ENCODE peak calls at places on chromosomes 12 and 14, in four cellular contexts. T is stimulated activated CD4-positive, alpha-beta T cell treated with anti-CD3 and anti-CD28 coated beads, Interleukin-15, amount 100 ng/mL, for 24 hours; V is GM23248; Y is GM03348. U is an unnamed sample.

GRCh38 chr12:73898645-73899044 is 639.0 kb upstream of the ATXN7L3B start:
- DNase-seq in Y (no peak), V (no peak), T (no peak), U (no peak)

GRCh38 chr12:51630256-51630880 is 39.3 kb downstream of the SCN8A start:
- DNase-seq in Y (no peak), T (no peak), V (no peak), U (no peak)

GRCh38 chr14:100078997-100079561 is 13.9 kb downstream of the EVL start:
- DNase-seq in V (peak; percentile 83), Y (peak; percentile 56), T (peak; percentile 80), U (peak; percentile 79)

GRCh38 chr12:107092669-107093546 is 441 bp downstream of the CRY1 start:
- DNase-seq in Y (no peak), T (peak; percentile 80), V (peak; percentile 80), U (peak; percentile 74)

GRCh38 chr14:65565948-65566347 is 153.4 kb downstream of the FUT8 start:
- DNase-seq in T (no peak), V (peak; percentile 14), Y (no peak), U (no peak)

GRCh38 chr14:66483322-66483721 is 2.8 kb upstream of the CCDC196 start:
- DNase-seq in V (peak; percentile 21), Y (no peak), T (no peak), U (no peak)

GRCh38 chr14:32706672-32707071 is 232.0 kb upstream of the NPAS3 start:
- DNase-seq in Y (no peak), T (no peak), V (no peak), U (no peak)

GRCh38 chr14:80634106-80634758 is 307.3 kb downstream of the CEP128 start:
- DNase-seq in T (no peak), V (peak; percentile 42), Y (no peak), U (no peak)

GRCh38 chr12:66903782-66904396 is 225.0 kb upstream of the GRIP1 start:
- DNase-seq in Y (no peak), T (no peak), V (no peak), U (no peak)

GRCh38 chr12:27999970-28000369 is 27.4 kb upstream of the PTHLH start:
- DNase-seq in V (peak; percentile 14), T (no peak), Y (peak; percentile 6), U (no peak)

GRCh38 chr12:50806176-50806575 is 36.5 kb upstream of the TMPRSS12 start:
- DNase-seq in T (no peak), V (no peak), Y (no peak), U (no peak)

GRCh38 chr14:39456702-39457250 is 24.5 kb upstream of the FBXO33 start:
- DNase-seq in T (no peak), Y (no peak), V (no peak), U (no peak)

GRCh38 chr12:28130625-28131598 is 59.3 kb upstream of the CCDC91 start:
- DNase-seq in V (peak; percentile 96), T (peak; percentile 19), Y (peak; percentile 72), U (no peak)

GRCh38 chr14:101903111-101903561 is 61.2 kb upstream of the DYNC1H1 start:
- DNase-seq in T (no peak), Y (no peak), V (no peak), U (no peak)